ENCODE peak calls at places on chromosomes 6 and 20, in four cellular contexts. One of them, this sample, is unnamed.

GRCh38 chr6:44126320-44127149 is 717 bp downstream of the MRPL14 start:
- DNase-seq in Panc1: no peak
- DNase-seq in AG04450: no peak
- DNase-seq in CD4-positive, CD25-positive, alpha-beta regulatory T cell: peak
- DNase-seq in this sample: peak

GRCh38 chr20:44532981-44533331 is 11.1 kb upstream of the SERINC3 start:
- DNase-seq in Panc1: no peak
- DNase-seq in AG04450: no peak
- DNase-seq in CD4-positive, CD25-positive, alpha-beta regulatory T cell: no peak
- DNase-seq in this sample: no peak

GRCh38 chr6:125236536-125237327 is 65.0 kb downstream of the HDDC2 start:
- DNase-seq in Panc1: no peak
- DNase-seq in AG04450: no peak
- DNase-seq in CD4-positive, CD25-positive, alpha-beta regulatory T cell: no peak
- DNase-seq in this sample: no peak

GRCh38 chr6:168999392-168999791 is 254.3 kb downstream of the THBS2 start:
- DNase-seq in Panc1: no peak
- DNase-seq in AG04450: no peak
- DNase-seq in CD4-positive, CD25-positive, alpha-beta regulatory T cell: no peak
- DNase-seq in this sample: no peak

GRCh38 chr6:49676671-49677281 is 36.6 kb downstream of the CRISP2 start:
- DNase-seq in Panc1: no peak
- DNase-seq in AG04450: no peak
- DNase-seq in CD4-positive, CD25-positive, alpha-beta regulatory T cell: no peak
- DNase-seq in this sample: peak

GRCh38 chr20:10077081-10077471 is 42.3 kb downstream of the ANKEF1 start:
- DNase-seq in Panc1: no peak
- DNase-seq in AG04450: no peak
- DNase-seq in CD4-positive, CD25-positive, alpha-beta regulatory T cell: no peak
- DNase-seq in this sample: no peak

GRCh38 chr6:137680678-137681346 is 186.2 kb upstream of the TNFAIP3 start:
- DNase-seq in Panc1: no peak
- DNase-seq in AG04450: no peak
- DNase-seq in CD4-positive, CD25-positive, alpha-beta regulatory T cell: no peak
- DNase-seq in this sample: no peak

GRCh38 chr20:49230575-49231211 is 11.5 kb downstream of the DDX27 start:
- DNase-seq in Panc1: no peak
- DNase-seq in AG04450: no peak
- DNase-seq in CD4-positive, CD25-positive, alpha-beta regulatory T cell: no peak
- DNase-seq in this sample: peak

GRCh38 chr6:11298651-11299420 is 66.4 kb upstream of the NEDD9 start:
- DNase-seq in Panc1: no peak
- DNase-seq in AG04450: no peak
- DNase-seq in CD4-positive, CD25-positive, alpha-beta regulatory T cell: no peak
- DNase-seq in this sample: no peak

GRCh38 chr6:120005292-120005976 is 655.9 kb upstream of the MAN1A1 start:
- DNase-seq in Panc1: peak
- DNase-seq in AG04450: no peak
- DNase-seq in CD4-positive, CD25-positive, alpha-beta regulatory T cell: no peak
- DNase-seq in this sample: no peak

GRCh38 chr6:35368038-35368887 is 25.9 kb downstream of the PPARD start:
- DNase-seq in Panc1: no peak
- DNase-seq in AG04450: no peak
- DNase-seq in CD4-positive, CD25-positive, alpha-beta regulatory T cell: no peak
- DNase-seq in this sample: peak

GRCh38 chr6:27541212-27541931 is 68.5 kb upstream of the ZNF184 start:
- DNase-seq in Panc1: no peak
- DNase-seq in AG04450: no peak
- DNase-seq in CD4-positive, CD25-positive, alpha-beta regulatory T cell: no peak
- DNase-seq in this sample: no peak

GRCh38 chr6:20830576-20830975 is 296.3 kb downstream of the CDKAL1 start:
- DNase-seq in Panc1: no peak
- DNase-seq in AG04450: no peak
- DNase-seq in CD4-positive, CD25-positive, alpha-beta regulatory T cell: no peak
- DNase-seq in this sample: no peak

GRCh38 chr6:20827798-20828197 is 293.5 kb downstream of the CDKAL1 start:
- DNase-seq in Panc1: no peak
- DNase-seq in AG04450: no peak
- DNase-seq in CD4-positive, CD25-positive, alpha-beta regulatory T cell: no peak
- DNase-seq in this sample: peak

GRCh38 chr6:20826378-20826777 is 292.1 kb downstream of the CDKAL1 start:
- DNase-seq in Panc1: no peak
- DNase-seq in AG04450: no peak
- DNase-seq in CD4-positive, CD25-positive, alpha-beta regulatory T cell: no peak
- DNase-seq in this sample: peak
- H3K4me3 ChIP-seq in Panc1: no peak
- H3K4me3 ChIP-seq in AG04450: no peak
- H3K4me3 ChIP-seq in CD4-positive, CD25-positive, alpha-beta regulatory T cell: no peak
- H3K4me3 ChIP-seq in this sample: no peak

DNA sequence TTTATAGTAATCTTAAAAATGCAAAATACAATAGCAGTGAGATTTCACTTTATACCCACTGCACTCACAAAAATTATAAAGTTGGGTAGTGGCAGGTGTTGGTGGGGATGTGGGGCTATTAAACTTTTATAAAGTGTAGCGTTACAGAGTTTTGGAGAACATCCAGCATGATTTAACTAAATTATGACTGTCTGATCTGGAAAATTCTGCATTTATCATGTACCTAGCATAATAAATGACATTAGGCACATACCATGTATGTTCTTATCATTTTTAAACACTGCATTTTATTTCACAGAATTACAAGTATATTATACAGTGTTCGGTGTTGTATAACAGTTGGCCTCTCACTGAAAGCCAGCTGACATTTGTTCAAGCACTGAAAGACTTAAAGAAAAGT is 169.9 kb downstream of the ADGB start:
- DNase-seq in Panc1: no peak
- DNase-seq in AG04450: no peak
- DNase-seq in CD4-positive, CD25-positive, alpha-beta regulatory T cell: no peak
- DNase-seq in this sample: no peak
- H3K4me3 ChIP-seq in Panc1: no peak
- H3K4me3 ChIP-seq in AG04450: no peak
- H3K4me3 ChIP-seq in CD4-positive, CD25-positive, alpha-beta regulatory T cell: no peak
- H3K4me3 ChIP-seq in this sample: no peak

DNA sequence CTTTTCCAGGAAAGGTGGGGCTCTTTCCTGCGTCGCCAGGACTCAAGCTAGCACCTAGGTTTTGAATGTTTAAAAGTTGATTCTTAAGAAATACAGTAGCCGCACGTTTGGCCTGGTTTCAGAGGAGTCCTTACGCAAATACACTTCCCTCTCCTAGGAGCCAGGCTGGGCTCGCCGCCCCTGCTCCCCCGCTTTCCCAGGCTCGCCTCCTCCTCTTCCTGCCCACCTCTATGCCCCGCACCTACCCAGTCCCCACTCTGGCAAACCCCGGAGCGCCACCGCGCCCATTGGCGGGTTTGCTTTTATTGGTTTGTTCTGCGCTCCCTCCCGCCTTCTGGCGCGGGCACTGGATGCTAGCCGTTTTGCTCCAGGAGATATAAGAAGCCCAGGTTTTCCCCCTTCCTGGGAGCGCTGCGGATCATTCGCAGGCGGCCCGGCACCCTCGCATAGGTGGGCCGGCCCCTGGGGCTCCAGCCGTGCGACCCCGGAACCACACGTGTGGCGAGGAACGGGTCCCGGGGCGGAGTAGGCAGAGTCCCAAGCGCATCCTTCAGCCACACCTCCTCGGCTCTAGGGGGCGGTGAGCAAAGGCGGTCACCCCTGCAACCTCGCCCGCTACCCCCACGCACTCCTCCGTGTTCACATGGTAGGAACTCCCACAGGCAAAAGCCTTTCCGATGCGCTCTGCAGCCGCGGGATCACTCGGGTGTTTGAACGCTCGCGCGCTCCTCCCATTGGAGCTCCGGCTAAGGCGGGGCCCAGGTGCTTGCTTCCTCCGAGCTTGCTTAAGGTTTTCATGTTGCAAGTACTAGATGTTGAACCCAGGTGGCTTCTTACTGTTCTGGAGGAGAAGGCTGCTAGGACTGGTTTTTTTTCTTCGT is 119.0 kb downstream of the RTN4IP1 start:
- DNase-seq in Panc1: no peak
- DNase-seq in AG04450: no peak
- DNase-seq in CD4-positive, CD25-positive, alpha-beta regulatory T cell: peak
- DNase-seq in this sample: no peak
- H3K4me3 ChIP-seq in Panc1: peak
- H3K4me3 ChIP-seq in AG04450: peak
- H3K4me3 ChIP-seq in CD4-positive, CD25-positive, alpha-beta regulatory T cell: peak
- H3K4me3 ChIP-seq in this sample: peak

DNA sequence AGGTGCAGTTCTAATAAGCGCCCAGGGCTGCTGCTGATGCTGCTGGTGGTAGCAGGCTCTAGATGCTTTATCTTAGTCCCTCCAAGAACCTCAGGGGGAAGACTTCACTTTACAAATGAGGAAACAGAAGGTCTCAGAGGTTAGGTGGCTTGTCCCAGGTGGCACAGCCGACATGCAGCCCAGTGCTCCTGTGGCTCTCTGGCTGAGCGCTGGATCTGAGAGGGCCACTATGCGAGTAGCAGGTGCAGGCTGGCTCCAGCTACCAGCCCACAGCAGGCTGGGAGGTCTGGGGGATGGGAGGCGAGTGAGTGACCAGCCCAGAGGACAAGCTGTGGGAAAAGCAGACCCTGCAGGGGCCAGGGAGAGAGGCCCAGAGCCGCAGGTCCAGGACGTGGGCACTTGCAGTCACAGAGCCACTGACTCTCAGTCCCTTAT is 90.9 kb downstream of the PRND start:
- DNase-seq in Panc1: no peak
- DNase-seq in AG04450: no peak
- DNase-seq in CD4-positive, CD25-positive, alpha-beta regulatory T cell: no peak
- DNase-seq in this sample: no peak
- H3K4me3 ChIP-seq in Panc1: no peak
- H3K4me3 ChIP-seq in AG04450: no peak
- H3K4me3 ChIP-seq in CD4-positive, CD25-positive, alpha-beta regulatory T cell: peak
- H3K4me3 ChIP-seq in this sample: no peak